ENCODE peak calls at places on chromosomes 5 and 9, in nine cellular contexts. N is endodermal cell; E is cardiac fibroblast; J is pancreas; Y is kidney epithelial cell; X is CD8-positive, alpha-beta T cell; P is fibroblast of lung; L is OCI-LY7; M is AG04450. T is an unnamed sample.

GRCh38 chr5:170638454-170639220 is 134.8 kb downstream of the KCNIP1 start:
- DNase-seq in L (peak), N (peak), E (peak), Y (no peak), M (no peak), X (peak), J (peak), P (peak), T (peak)

GRCh38 chr5:34582364-34582763 is 73.8 kb upstream of the RAI14 start:
- DNase-seq in X (no peak), N (no peak), J (peak), M (no peak), Y (no peak), P (no peak), L (no peak), E (no peak), T (no peak)

GRCh38 chr9:73348485-73348884 is 196.8 kb downstream of the ANXA1 start:
- DNase-seq in Y (no peak), E (peak), L (no peak), N (peak), M (no peak), X (no peak), P (no peak), J (no peak), T (no peak)

GRCh38 chr9:125376261-125377226 is 114.9 kb downstream of the GAPVD1 start:
- DNase-seq in Y (no peak), X (no peak), M (no peak), N (no peak), J (peak), L (no peak), P (no peak), E (no peak), T (no peak)

GRCh38 chr9:93027750-93028149 is 30.8 kb upstream of the SUSD3 start:
- DNase-seq in Y (no peak), M (no peak), E (no peak), J (no peak), L (no peak), N (no peak), X (no peak), P (no peak), T (no peak)

GRCh38 chr5:61298580-61298979 is 33.5 kb upstream of the ZSWIM6 start:
- DNase-seq in M (no peak), J (peak), X (no peak), N (peak), E (peak), P (peak), Y (no peak), L (no peak), T (no peak)

GRCh38 chr9:13278368-13279246 is 885 bp downstream of the MPDZ start:
- DNase-seq in P (peak), J (peak), N (peak), E (peak), X (no peak), L (no peak), Y (no peak), M (no peak), T (peak)

GRCh38 chr5:149215478-149216042 is 56.1 kb upstream of the AFAP1L1 start:
- DNase-seq in E (peak), L (no peak), N (no peak), P (peak), J (no peak), X (no peak), M (peak), Y (no peak), T (no peak)

GRCh38 chr5:31751620-31752019 is 112.7 kb downstream of the PDZD2 start:
- DNase-seq in X (no peak), Y (no peak), J (no peak), P (no peak), E (no peak), N (no peak), M (no peak), L (no peak), T (no peak)

GRCh38 chr5:105230516-105230915 is 1667.9 kb upstream of the NUDT12 start:
- DNase-seq in E (no peak), M (no peak), N (peak), Y (no peak), P (no peak), L (no peak), J (no peak), X (no peak), T (no peak)

GRCh38 chr9:109163194-109163593 is 3.9 kb downstream of the FRRS1L start:
- DNase-seq in Y (no peak), P (no peak), M (no peak), J (no peak), E (no peak), N (no peak), X (no peak), L (no peak), T (no peak)

GRCh38 chr9:78213696-78214095 is 22.2 kb upstream of the CEP78 start:
- DNase-seq in J (no peak), Y (peak), N (no peak), X (no peak), M (no peak), P (peak), L (peak), E (peak), T (no peak)

GRCh38 chr5:86679529-86679928 is 61.8 kb downstream of the COX7C start:
- DNase-seq in L (peak), N (no peak), P (peak), J (peak), Y (peak), E (peak), M (peak), X (no peak), T (no peak)

GRCh38 chr5:54610197-54610898 is 92.8 kb downstream of the SNX18 start:
- DNase-seq in N (no peak), P (no peak), Y (no peak), J (no peak), M (no peak), E (peak), X (no peak), L (peak), T (no peak)

GRCh38 chr5:168413596-168413995 is 72.7 kb upstream of the RARS1 start:
- DNase-seq in J (no peak), X (no peak), N (no peak), Y (no peak), P (no peak), E (no peak), L (no peak), M (no peak), T (no peak)

GRCh38 chr5:179766726-179767455 is 26.9 kb upstream of the LTC4S start:
- DNase-seq in P (no peak), L (no peak), N (no peak), E (no peak), Y (no peak), X (no peak), M (no peak), J (no peak), T (no peak)

GRCh38 chr5:179769276-179769675 is 24.5 kb upstream of the LTC4S start:
- DNase-seq in M (no peak), X (no peak), E (no peak), P (no peak), N (no peak), Y (no peak), L (no peak), J (no peak), T (no peak)

GRCh38 chr5:179766021-179766725 is 27.6 kb upstream of the LTC4S start:
- DNase-seq in M (no peak), N (no peak), J (no peak), P (peak), L (no peak), E (peak), X (no peak), Y (peak), T (no peak)

GRCh38 chr5:179769796-179770195 is 24.0 kb upstream of the LTC4S start:
- DNase-seq in P (no peak), E (no peak), X (no peak), Y (no peak), L (no peak), J (no peak), M (no peak), N (no peak), T (no peak)

DNA sequence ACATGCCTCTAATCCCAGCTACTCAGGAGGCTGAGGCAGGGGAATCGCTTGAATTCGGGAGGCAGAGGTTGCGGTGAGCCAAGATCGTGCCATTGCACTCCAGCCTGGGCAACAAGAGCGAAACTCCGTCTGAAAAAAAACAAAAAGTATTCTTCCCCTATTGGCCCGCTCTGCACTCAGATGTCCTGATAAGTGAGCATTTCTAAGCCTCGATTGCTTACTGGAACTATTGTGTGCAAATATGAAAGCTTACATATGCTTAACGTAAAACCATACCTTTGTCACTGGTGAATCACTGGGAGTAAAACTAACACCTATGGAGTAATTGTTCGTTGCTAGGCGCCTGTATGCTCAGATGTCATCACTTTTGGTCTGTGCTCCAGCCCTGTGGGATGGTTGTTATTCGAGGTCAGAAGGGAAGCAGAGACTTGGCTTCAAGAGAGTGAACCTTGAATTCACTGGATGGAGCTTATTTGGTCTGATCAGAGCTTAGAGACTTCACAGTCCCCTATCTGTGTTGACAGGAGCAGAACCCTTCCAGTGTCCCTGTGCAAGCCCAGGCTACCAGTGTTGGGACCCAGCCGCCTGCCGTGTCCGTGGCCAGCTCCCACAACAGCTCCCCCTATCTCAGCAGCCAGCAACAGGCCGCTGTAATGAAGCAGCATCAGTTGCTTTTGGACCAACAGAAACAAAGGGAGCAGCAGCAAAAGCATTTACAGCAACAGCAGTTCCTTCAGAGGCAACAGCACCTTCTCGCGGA is 25.3 kb upstream of the LTC4S start:
- DNase-seq in M (no peak), E (no peak), X (no peak), L (no peak), J (no peak), P (no peak), Y (no peak), N (peak), T (no peak)
- TF ChIP-seq CTCF in M (no peak), E (no peak), X (no peak), L (no peak), J (no peak), P (peak), Y (no peak), N (peak), T (no peak)

GRCh38 chr9:104091708-104092107 is 2.4 kb upstream of the SMC2 start:
- DNase-seq in Y (no peak), J (no peak), L (peak), X (no peak), P (peak), N (no peak), E (peak), M (peak), T (no peak)

GRCh38 chr9:104093162-104093561 is 947 bp upstream of the SMC2 start:
- DNase-seq in P (peak), Y (no peak), L (peak), M (no peak), N (no peak), X (no peak), J (no peak), E (peak), T (no peak)

GRCh38 chr9:104094534-104095020 is 468 bp downstream of the SMC2 start:
- DNase-seq in M (no peak), J (no peak), Y (no peak), P (no peak), X (no peak), N (no peak), E (peak), L (no peak), T (no peak)

GRCh38 chr9:104092192-104092591 is 1.9 kb upstream of the SMC2 start:
- DNase-seq in E (no peak), M (no peak), Y (no peak), P (no peak), X (no peak), N (no peak), J (no peak), L (no peak), T (no peak)

DNA sequence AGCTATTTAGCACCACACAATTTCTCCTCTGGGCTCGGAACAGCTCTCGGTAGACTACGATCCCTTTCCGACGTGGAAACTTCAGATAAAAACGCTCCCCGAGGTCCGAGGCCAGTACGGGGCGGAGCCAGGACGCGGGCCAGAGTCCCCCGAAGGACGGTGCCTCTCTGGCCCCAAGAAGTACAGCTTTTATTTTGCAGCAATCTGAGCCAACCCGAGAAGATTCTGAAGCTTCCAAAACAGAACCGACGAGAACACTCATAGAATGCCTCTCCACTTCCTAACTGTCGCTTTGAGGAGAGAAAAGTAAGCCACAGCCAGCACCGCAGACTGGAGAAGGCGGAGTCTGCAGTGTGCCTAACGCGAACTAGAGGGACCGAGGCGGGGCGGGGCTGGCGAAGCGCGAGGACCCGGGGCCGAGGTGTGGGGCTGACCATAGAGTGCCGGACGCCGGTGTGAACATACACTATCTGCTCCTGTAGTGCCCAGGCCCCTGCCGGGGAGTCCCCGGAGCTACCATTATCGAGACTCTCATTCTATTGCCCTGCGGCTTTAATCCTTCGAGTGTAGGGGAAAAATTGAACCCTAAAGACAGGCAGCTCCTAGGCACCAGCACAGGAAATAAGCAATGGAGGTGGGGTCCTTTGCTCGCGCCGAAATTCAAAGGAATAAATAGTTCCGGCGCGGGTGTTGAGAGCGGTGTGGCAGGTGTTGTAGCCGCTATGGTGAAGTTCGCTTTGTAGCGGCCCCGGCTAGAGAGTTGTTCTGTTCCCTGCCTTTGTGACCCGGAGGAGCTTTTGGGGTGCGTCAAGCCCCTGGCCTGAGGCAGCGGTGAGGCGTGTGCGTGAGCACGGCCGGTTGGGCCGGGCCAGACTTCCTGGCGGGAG is at the start of gene SMC2:
- DNase-seq in P (peak), N (peak), E (peak), X (peak), J (peak), M (peak), L (peak), Y (peak), T (peak)
- TF ChIP-seq CTCF in P (no peak), N (no peak), E (no peak), X (no peak), J (no peak), M (no peak), L (no peak), Y (no peak), T (no peak)

GRCh38 chr5:72925336-72926010 is 30.4 kb upstream of the FCHO2 start:
- DNase-seq in Y (no peak), X (no peak), L (no peak), P (no peak), M (no peak), J (no peak), E (no peak), N (no peak), T (no peak)

GRCh38 chr5:72917371-72917776 is 38.5 kb upstream of the FCHO2 start:
- DNase-seq in L (no peak), J (no peak), M (no peak), E (no peak), Y (no peak), N (no peak), X (no peak), P (no peak), T (no peak)

GRCh38 chr5:72921103-72921502 is 34.7 kb upstream of the FCHO2 start:
- DNase-seq in N (no peak), P (no peak), J (no peak), E (no peak), X (no peak), L (no peak), Y (no peak), M (no peak), T (no peak)

GRCh38 chr5:72921886-72922285 is 34.0 kb upstream of the FCHO2 start:
- DNase-seq in M (no peak), E (no peak), X (no peak), L (no peak), P (no peak), Y (no peak), N (no peak), J (no peak), T (no peak)

DNA sequence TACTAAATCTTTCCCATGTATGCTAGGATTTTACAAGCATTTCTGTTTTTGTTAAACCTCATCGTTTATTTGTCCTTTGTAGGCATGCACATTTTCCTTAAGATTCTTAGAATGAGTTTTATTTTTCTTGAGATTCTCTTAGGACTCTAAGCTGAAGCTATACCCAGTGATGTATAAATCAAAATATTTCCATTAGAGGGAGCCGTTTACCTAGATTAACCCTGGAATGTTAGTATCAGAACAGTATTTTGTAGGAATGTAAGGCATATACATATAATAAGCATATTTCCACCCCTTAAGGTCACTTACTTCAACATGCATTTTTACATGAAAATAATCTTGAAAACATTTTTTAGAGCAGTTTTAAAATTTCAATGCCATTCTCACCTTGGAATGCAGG is 35.2 kb upstream of the FCHO2 start:
- DNase-seq in E (peak), M (no peak), L (peak), J (no peak), P (peak), X (no peak), Y (no peak), N (no peak), T (no peak)
- TF ChIP-seq CTCF in E (peak), M (peak), L (peak), J (no peak), P (peak), X (no peak), Y (no peak), N (peak), T (no peak)

GRCh38 chr9:114315723-114316363 is 7.1 kb upstream of the ORM1 start:
- DNase-seq in X (no peak), P (no peak), E (no peak), M (no peak), Y (no peak), N (no peak), J (no peak), L (no peak), T (no peak)
- TF ChIP-seq CTCF in X (no peak), P (no peak), E (no peak), M (no peak), Y (no peak), N (no peak), J (no peak), L (no peak), T (no peak)

DNA sequence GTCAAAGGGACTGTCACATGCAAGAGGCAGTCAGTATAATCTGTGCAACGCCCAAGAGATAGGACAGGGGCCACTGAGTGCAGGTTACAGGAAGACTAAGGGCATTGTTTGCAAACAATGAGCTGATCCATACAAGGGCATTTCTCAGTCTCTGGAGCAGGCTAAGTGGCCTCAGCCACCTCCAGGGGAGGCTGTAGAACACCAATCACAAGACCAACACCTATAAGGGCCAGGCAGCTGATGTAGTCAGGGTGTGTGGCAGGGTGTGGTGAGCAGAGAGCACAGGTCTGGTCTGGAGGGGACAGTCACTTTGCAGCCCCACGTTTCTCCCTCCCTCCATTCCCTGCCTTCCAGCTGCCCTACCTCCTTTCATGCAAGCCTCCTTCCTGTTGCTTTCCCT is 83.2 kb upstream of the ADRA1B start:
- DNase-seq in M (no peak), J (no peak), E (no peak), P (no peak), Y (no peak), L (no peak), X (no peak), N (peak), T (no peak)
- TF ChIP-seq CTCF in M (no peak), J (no peak), E (no peak), P (no peak), Y (no peak), L (no peak), X (no peak), N (peak), T (no peak)